ENCODE peak calls at places on chromosomes 5 and 9, in nine cellular contexts. K is HCT116, Y is GM23248, R is MM.1S, N is SK-N-SH, J is GM23338, U is PC-3, P is OCI-LY7, G is hepatocyte. D is an unnamed sample.

GRCh38 chr5:82381591-82381990 is 103.4 kb upstream of the RPS23 start:
- DNase-seq in K (no peak), Y (no peak), R (no peak), N (no peak), J (no peak), U (no peak), P (no peak), G (no peak), D (no peak)

GRCh38 chr9:89815903-89816573 is 211.2 kb downstream of the GADD45G start:
- DNase-seq in K (no peak), Y (no peak), R (peak; percentile 14), N (no peak), J (no peak), U (no peak), P (peak; percentile 56), G (no peak), D (no peak)

GRCh38 chr9:137199411-137200121 is 975 bp downstream of the TPRN start:
- DNase-seq in K (no peak), Y (peak; percentile 28), R (no peak), N (no peak), J (peak; percentile 47), U (no peak), P (no peak), G (peak; percentile 46), D (peak; percentile 32)

GRCh38 chr5:149459891-149460290 is 80.8 kb upstream of the IL17B start:
- DNase-seq in K (no peak), Y (no peak), R (no peak), N (no peak), J (no peak), U (no peak), P (no peak), G (no peak), D (no peak)

GRCh38 chr9:75414367-75415160 is 326.2 kb downstream of the OSTF1 start:
- DNase-seq in K (no peak), Y (no peak), R (no peak), N (no peak), J (no peak), U (no peak), P (no peak), G (peak; percentile 66), D (no peak)

GRCh38 chr9:120890415-120891254 is 13.6 kb upstream of the PHF19 start:
- DNase-seq in K (no peak), Y (no peak), R (no peak), N (no peak), J (no peak), U (no peak), P (no peak), G (no peak), D (no peak)

GRCh38 chr9:21316860-21317259 is 11.7 kb upstream of the IFNA5 start:
- DNase-seq in K (no peak), Y (peak; percentile 22), R (no peak), N (no peak), J (peak; percentile 17), U (peak; percentile 31), P (no peak), G (peak; percentile 10), D (no peak)

GRCh38 chr5:91514408-91514807 is 131.3 kb upstream of the ARRDC3 start:
- DNase-seq in K (no peak), Y (no peak), R (no peak), N (no peak), J (no peak), U (no peak), P (no peak), G (no peak), D (peak; percentile 31)

GRCh38 chr9:90793729-90794128 is 7.9 kb upstream of the SYK start:
- DNase-seq in K (no peak), Y (no peak), R (no peak), N (no peak), J (no peak), U (no peak), P (peak; percentile 6), G (no peak), D (no peak)

GRCh38 chr9:71758785-71759184 is 9.5 kb downstream of the CEMIP2 start:
- DNase-seq in K (peak; percentile 54), Y (no peak), R (no peak), N (no peak), J (no peak), U (peak; percentile 83), P (no peak), G (peak; percentile 77), D (no peak)

GRCh38 chr9:93013856-93014582 is 44.5 kb upstream of the SUSD3 start:
- DNase-seq in K (no peak), Y (no peak), R (no peak), N (peak; percentile 11), J (peak; percentile 67), U (no peak), P (no peak), G (no peak), D (no peak)

GRCh38 chr5:14286574-14287399 is 143.6 kb downstream of the TRIO start:
- DNase-seq in K (no peak), Y (no peak), R (peak; percentile 35), N (no peak), J (no peak), U (no peak), P (peak; percentile 65), G (no peak), D (no peak)

GRCh38 chr5:179409806-179410205 is 64.5 kb upstream of the ADAMTS2 start:
- DNase-seq in K (no peak), Y (no peak), R (no peak), N (no peak), J (no peak), U (no peak), P (no peak), G (no peak), D (no peak)

GRCh38 chr5:3535414-3536211 is 60.0 kb upstream of the IRX1 start:
- DNase-seq in K (no peak), Y (no peak), R (no peak), N (no peak), J (no peak), U (no peak), P (no peak), G (no peak), D (no peak)

GRCh38 chr5:62331921-62332320 is 25.9 kb downstream of the KIF2A start:
- DNase-seq in K (no peak), Y (no peak), R (no peak), N (no peak), J (no peak), U (no peak), P (no peak), G (no peak), D (no peak)

GRCh38 chr5:98416541-98416940 is 356.9 kb upstream of the RGMB start:
- DNase-seq in K (no peak), Y (peak; percentile 78), R (no peak), N (no peak), J (no peak), U (peak; percentile 51), P (no peak), G (no peak), D (no peak)

GRCh38 chr9:21906878-21907277 is 87.3 kb downstream of the CDKN2A start:
- DNase-seq in K (no peak), Y (peak; percentile 7), R (no peak), N (no peak), J (no peak), U (no peak), P (no peak), G (no peak), D (no peak)

GRCh38 chr5:96714951-96715451 is 52.8 kb downstream of the CAST start:
- DNase-seq in K (peak; percentile 58), Y (peak; percentile 94), R (no peak), N (no peak), J (peak; percentile 75), U (peak; percentile 52), P (peak; percentile 7), G (peak; percentile 87), D (peak; percentile 34)

GRCh38 chr5:14942212-14942611 is 70.6 kb upstream of the ANKH start:
- DNase-seq in K (no peak), Y (no peak), R (no peak), N (peak; percentile 28), J (no peak), U (no peak), P (no peak), G (no peak), D (no peak)

GRCh38 chr5:151023047-151023615 is 2.7 kb downstream of the GPX3 start:
- DNase-seq in K (no peak), Y (peak; percentile 26), R (no peak), N (no peak), J (no peak), U (peak; percentile 61), P (no peak), G (no peak), D (no peak)

GRCh38 chr9:137280478-137281344 is 3.2 kb downstream of the TOR4A start:
- DNase-seq in K (no peak), Y (peak; percentile 59), R (no peak), N (peak; percentile 92), J (peak; percentile 77), U (no peak), P (no peak), G (peak; percentile 67), D (peak; percentile 82)

GRCh38 chr5:134418958-134419357 is 7.3 kb upstream of the CDKN2AIPNL start:
- DNase-seq in K (no peak), Y (no peak), R (no peak), N (no peak), J (no peak), U (no peak), P (no peak), G (no peak), D (no peak)

GRCh38 chr9:109182940-109183798 is 16.1 kb upstream of the FRRS1L start:
- DNase-seq in K (peak; percentile 47), Y (peak; percentile 51), R (peak; percentile 41), N (peak; percentile 62), J (peak; percentile 73), U (peak; percentile 55), P (peak; percentile 13), G (peak; percentile 48), D (peak; percentile 58)
- TF ChIP-seq EZH2phosphoT487 in K (no peak), Y (no peak), R (no peak), N (no peak), J (no peak), U (no peak), P (no peak), G (no peak), D (no peak)

GRCh38 chr5:157506981-157507780 is 47.2 kb downstream of the NIPAL4 start:
- DNase-seq in K (no peak), Y (no peak), R (no peak), N (no peak), J (no peak), U (peak; percentile 65), P (no peak), G (no peak), D (no peak)
- TF ChIP-seq EZH2phosphoT487 in K (no peak), Y (no peak), R (no peak), N (no peak), J (no peak), U (no peak), P (no peak), G (no peak), D (no peak)

DNA sequence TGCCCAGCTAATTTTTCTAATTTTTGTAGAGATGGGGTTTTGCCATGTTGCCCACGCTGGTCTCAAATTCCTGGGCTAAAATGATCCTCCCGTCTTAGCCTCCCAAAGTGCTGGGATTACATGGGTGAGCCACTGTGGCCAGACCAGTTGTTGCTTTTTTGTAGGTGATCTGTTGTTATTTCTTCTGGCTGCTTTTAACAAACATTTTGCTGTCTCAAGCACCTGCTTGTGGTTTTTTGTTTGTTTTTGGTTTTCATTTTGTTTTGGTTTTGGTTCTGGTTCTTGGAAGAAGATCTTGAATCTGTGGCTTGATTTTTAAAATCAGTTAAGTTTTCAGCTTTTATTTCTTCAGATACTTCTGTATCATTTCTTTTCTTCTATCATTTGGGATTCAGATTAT is 21.1 kb downstream of the ERCC6L2 start:
- DNase-seq in K (no peak), Y (no peak), R (peak; percentile 38), N (no peak), J (no peak), U (no peak), P (no peak), G (no peak), D (no peak)
- TF ChIP-seq EZH2phosphoT487 in K (no peak), Y (no peak), R (no peak), N (no peak), J (no peak), U (no peak), P (no peak), G (no peak), D (no peak)

GRCh38 chr5:31604240-31604639 is 34.7 kb upstream of the PDZD2 start:
- DNase-seq in K (no peak), Y (no peak), R (no peak), N (no peak), J (no peak), U (no peak), P (no peak), G (no peak), D (no peak)
- TF ChIP-seq EZH2phosphoT487 in K (no peak), Y (no peak), R (no peak), N (no peak), J (no peak), U (no peak), P (no peak), G (no peak), D (no peak)